ENCODE peak calls at places on chromosomes 5 and 9, in eight cellular contexts. D is uterus, B is GM06990, O is neural progenitor cell, W is A549, C is esophagus squamous epithelium, V is epithelial cell of esophagus, I is kidney epithelial cell. N is an unnamed sample.

GRCh38 chr9:76223749-76224340 is 170.4 kb downstream of the RFK start:
- DNase-seq in D (no peak), B (no peak), O (no peak), W (no peak), C (no peak), V (peak; percentile 66), I (no peak), N (peak; percentile 83)

GRCh38 chr9:107858260-107858659 is 368.7 kb upstream of the KLF4 start:
- DNase-seq in D (no peak), B (no peak), O (no peak), W (no peak), C (no peak), V (no peak), I (no peak), N (no peak)

GRCh38 chr9:5976668-5977397 is 38.6 kb downstream of the RANBP6 start:
- DNase-seq in D (no peak), B (peak; percentile 3), O (no peak), W (no peak), C (no peak), V (no peak), I (no peak), N (peak; percentile 25)

GRCh38 chr9:86978986-86979385 is 31.7 kb upstream of the GAS1 start:
- DNase-seq in D (no peak), B (no peak), O (no peak), W (no peak), C (no peak), V (no peak), I (no peak), N (no peak)

GRCh38 chr5:134574521-134574920 is 49.1 kb downstream of the JADE2 start:
- DNase-seq in D (no peak), B (no peak), O (no peak), W (no peak), C (no peak), V (no peak), I (no peak), N (peak; percentile 38)

GRCh38 chr5:4553130-4553529 is 587.0 kb upstream of the ADAMTS16 start:
- DNase-seq in D (no peak), B (no peak), O (no peak), W (no peak), C (no peak), V (no peak), I (no peak), N (no peak)

GRCh38 chr5:88063813-88064212 is 204.8 kb downstream of the TMEM161B start:
- DNase-seq in D (no peak), B (no peak), O (no peak), W (no peak), C (no peak), V (no peak), I (no peak), N (no peak)

GRCh38 chr9:116733010-116733641 is 46.0 kb downstream of the TRIM32 start:
- DNase-seq in D (no peak), B (peak; percentile 13), O (no peak), W (no peak), C (no peak), V (no peak), I (no peak), N (no peak)

GRCh38 chr5:168820776-168821302 is 241.7 kb upstream of the PANK3 start:
- DNase-seq in D (no peak), B (no peak), O (no peak), W (no peak), C (no peak), V (no peak), I (no peak), N (no peak)

GRCh38 chr5:59660737-59661136 is 232.8 kb downstream of the PDE4D start:
- DNase-seq in D (no peak), B (peak; percentile 8), O (no peak), W (peak; percentile 65), C (no peak), V (peak; percentile 27), I (no peak), N (peak; percentile 22)

GRCh38 chr5:142561486-142562097 is 124.3 kb downstream of the FGF1 start:
- DNase-seq in D (no peak), B (no peak), O (no peak), W (no peak), C (no peak), V (no peak), I (no peak), N (no peak)

GRCh38 chr5:27497491-27497890 is 459.1 kb upstream of the CDH9 start:
- DNase-seq in D (no peak), B (no peak), O (no peak), W (no peak), C (no peak), V (no peak), I (no peak), N (no peak)

GRCh38 chr9:134364391-134365114 is 38.3 kb downstream of the RXRA start:
- DNase-seq in D (no peak), B (no peak), O (no peak), W (no peak), C (no peak), V (no peak), I (no peak), N (no peak)
- TF ChIP-seq CTCF in D (no peak), B (peak; percentile 46), O (peak; percentile 16), W (no peak), C (no peak), V (no peak), I (no peak), N (peak; percentile 1)

GRCh38 chr9:124332321-124332720 is 74.6 kb downstream of the NEK6 start:
- DNase-seq in D (no peak), B (no peak), O (no peak), W (no peak), C (no peak), V (no peak), I (no peak), N (no peak)
- H3K4me3 ChIP-seq in D (no peak overlapping the region), B (no peak overlapping the region), O (no peak overlapping the region), W (no peak overlapping the region), C (no peak overlapping the region), V (no peak overlapping the region), I (no peak overlapping the region), N (no peak overlapping the region)

DNA sequence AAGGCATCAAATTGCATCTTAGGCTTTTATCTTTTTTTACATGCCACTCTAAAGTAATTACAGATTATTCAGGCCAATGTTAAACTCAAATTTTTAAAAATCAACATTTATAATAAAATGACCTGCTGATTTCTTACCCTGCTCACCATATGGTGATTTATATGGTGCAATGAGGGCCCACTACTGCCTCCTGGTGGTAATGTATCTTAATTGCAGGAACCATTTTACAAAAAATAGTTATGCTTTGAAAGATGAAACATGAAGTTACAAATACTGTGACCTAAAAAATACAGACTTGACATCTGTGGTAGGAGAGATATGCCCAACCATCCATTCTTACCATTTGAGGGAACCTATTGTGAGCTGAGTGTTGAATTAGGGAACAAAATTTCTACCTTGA is 292.6 kb upstream of the TAS2R1 start:
- DNase-seq in D (no peak), B (no peak), O (no peak), W (peak; percentile 13), C (no peak), V (no peak), I (no peak), N (no peak)
- TF ChIP-seq CTCF in D (no peak), B (peak; percentile 19), O (peak; percentile 52), W (peak; percentile 10), C (no peak), V (peak; percentile 22), I (peak; percentile 21), N (peak; percentile 20)

GRCh38 chr9:133547116-133547515 is 12.6 kb downstream of the ADAMTSL2 start:
- DNase-seq in D (no peak), B (no peak), O (no peak), W (no peak), C (no peak), V (no peak), I (no peak), N (no peak)

GRCh38 chr9:133542002-133542401 is 7.5 kb downstream of the ADAMTSL2 start:
- DNase-seq in D (no peak), B (no peak), O (no peak), W (no peak), C (no peak), V (no peak), I (no peak), N (no peak)

GRCh38 chr9:133543772-133544467 is 9.4 kb downstream of the ADAMTSL2 start:
- DNase-seq in D (no peak), B (no peak), O (no peak), W (no peak), C (no peak), V (no peak), I (no peak), N (no peak)

GRCh38 chr9:133545494-133546286 is 11.2 kb downstream of the ADAMTSL2 start:
- DNase-seq in D (no peak), B (no peak), O (no peak), W (no peak), C (no peak), V (no peak), I (no peak), N (no peak)

DNA sequence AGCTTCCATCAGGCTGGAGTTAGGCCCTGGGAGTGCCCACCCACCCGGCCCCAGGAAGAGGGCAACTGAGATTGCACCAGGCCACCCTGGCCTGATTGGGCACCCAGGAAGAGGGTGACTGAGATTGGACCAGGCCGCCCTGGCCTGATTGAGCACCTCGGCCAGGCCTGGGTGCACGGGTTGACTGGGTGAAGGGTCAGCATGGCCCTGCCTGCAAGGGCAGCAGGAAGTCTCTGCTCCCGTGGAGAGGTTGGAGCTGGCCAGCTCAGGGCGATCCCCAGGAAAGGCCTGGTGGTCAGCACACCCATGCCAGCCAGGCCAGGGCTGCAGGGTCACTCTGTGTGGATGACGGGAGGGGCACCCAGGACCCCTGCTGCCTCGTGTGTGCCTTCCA is 11.8 kb downstream of the ADAMTSL2 start:
- DNase-seq in D (no peak), B (no peak), O (no peak), W (no peak), C (no peak), V (no peak), I (no peak), N (no peak)
- H3K4me3 ChIP-seq in D (no peak overlapping the region), B (no peak overlapping the region), O (no peak overlapping the region), W (no peak overlapping the region), C (no peak overlapping the region), V (no peak overlapping the region), I (no peak overlapping the region), N (no peak overlapping the region)

GRCh38 chr9:113734826-113735225 is 141.3 kb upstream of the ZNF618 start:
- DNase-seq in D (no peak), B (no peak), O (no peak), W (no peak), C (no peak), V (no peak), I (peak; percentile 35), N (no peak)

GRCh38 chr9:113738506-113738897 is 137.6 kb upstream of the ZNF618 start:
- DNase-seq in D (no peak), B (no peak), O (peak; percentile 14), W (peak; percentile 20), C (no peak), V (no peak), I (no peak), N (no peak)

GRCh38 chr9:113742471-113742870 is 133.6 kb upstream of the ZNF618 start:
- DNase-seq in D (no peak), B (no peak), O (peak; percentile 24), W (no peak), C (no peak), V (no peak), I (no peak), N (no peak)

GRCh38 chr9:113738898-113739604 is 137.1 kb upstream of the ZNF618 start:
- DNase-seq in D (no peak), B (no peak), O (peak; percentile 34), W (peak; percentile 21), C (no peak), V (no peak), I (no peak), N (no peak)

GRCh38 chr9:113737414-113738271 is 138.5 kb upstream of the ZNF618 start:
- DNase-seq in D (peak; percentile 17), B (no peak), O (peak; percentile 83), W (peak; percentile 70), C (no peak), V (peak; percentile 71), I (peak; percentile 10), N (peak; percentile 64)
- TF ChIP-seq CTCF in D (peak; percentile 39), B (peak; percentile 67), O (peak; percentile 91), W (peak; percentile 87), C (peak; percentile 62), V (peak; percentile 81), I (peak; percentile 65), N (peak; percentile 84)

N was measured in fibroblast of villous mesenchyme.